ENCODE peak calls at places on chromosomes 6 and 20, in six cellular contexts. E is heart left ventricle, I is ovary, M is mucosa of descending colon, O is right atrium auricular region, W is thoracic aorta. A is an unnamed sample. For H3K4me1, the result is how much of the 10 kb centered on the place peaks cover.

GRCh38 chr6:46933751-46934150 is 12.0 kb upstream of the ADGRF5 start:
- DNase-seq in I (no peak), O (no peak), E (no peak), M (no peak), W (no peak), A (no peak)

GRCh38 chr6:141724731-141725130 is 408.0 kb upstream of the GJE1 start:
- DNase-seq in W (no peak), I (no peak), E (no peak), O (no peak), M (no peak), A (no peak)

GRCh38 chr20:11350126-11351005 is 567.3 kb upstream of the BTBD3 start:
- DNase-seq in E (no peak), O (no peak), W (no peak), I (no peak), M (no peak), A (no peak)

GRCh38 chr6:160347259-160348208 is 644 bp upstream of the SLC22A3 start:
- DNase-seq in W (no peak), M (peak), O (no peak), I (no peak), E (no peak), A (peak)

GRCh38 chr20:56271974-56272373 is 23.4 kb downstream of the MC3R start:
- DNase-seq in I (no peak), O (no peak), W (no peak), M (no peak), E (no peak), A (no peak)

GRCh38 chr6:43856005-43856765 is 86.2 kb downstream of the VEGFA start:
- DNase-seq in M (no peak), O (no peak), E (peak), W (no peak), I (no peak), A (peak)

GRCh38 chr6:134647861-134648260 is 302.0 kb downstream of the ALDH8A1 start:
- DNase-seq in W (no peak), O (no peak), E (no peak), I (no peak), M (no peak), A (no peak)

GRCh38 chr6:20661721-20662120 is 127.5 kb downstream of the CDKAL1 start:
- DNase-seq in O (no peak), E (no peak), I (no peak), W (no peak), M (no peak), A (no peak)

GRCh38 chr6:1486387-1486786 is 97.0 kb downstream of the FOXF2 start:
- DNase-seq in M (no peak), E (no peak), I (no peak), O (no peak), W (no peak), A (no peak)

GRCh38 chr6:114240800-114241199 is 102.0 kb downstream of the HS3ST5 start:
- DNase-seq in W (no peak), O (no peak), I (no peak), E (no peak), M (no peak), A (no peak)

GRCh38 chr20:57794600-57795346 is 85.0 kb upstream of the PMEPA1 start:
- DNase-seq in W (no peak), E (no peak), I (no peak), M (no peak), O (no peak), A (no peak)

GRCh38 chr6:16388488-16388887 is 150.1 kb downstream of the GMPR start:
- DNase-seq in O (no peak), W (no peak), I (no peak), E (no peak), M (no peak), A (no peak)

GRCh38 chr20:45365444-45365970 is 2.6 kb downstream of the SYS1 start:
- DNase-seq in M (no peak), O (peak), W (no peak), I (no peak), E (no peak), A (no peak)

GRCh38 chr20:34536798-34537394 is 20.7 kb downstream of the DYNLRB1 start:
- DNase-seq in E (peak), I (no peak), W (no peak), M (peak), O (no peak), A (peak)

GRCh38 chr6:113994934-113995342 is 24.0 kb upstream of the HDAC2 start:
- DNase-seq in W (no peak), O (no peak), I (no peak), E (no peak), M (no peak), A (no peak)

GRCh38 chr6:11491998-11492397 is 45.6 kb upstream of the TMEM170B start:
- DNase-seq in E (no peak), O (no peak), M (no peak), I (no peak), W (no peak), A (no peak)

GRCh38 chr20:34256629-34257124 is 15.5 kb downstream of the ASIP start:
- DNase-seq in W (no peak), E (no peak), O (no peak), M (no peak), I (no peak), A (no peak)

GRCh38 chr6:44481056-44481455 is 93.5 kb downstream of the CDC5L start:
- DNase-seq in I (no peak), W (no peak), M (no peak), O (no peak), E (no peak), A (no peak)

GRCh38 chr6:40256831-40257230 is 322.6 kb upstream of the MOCS1 start:
- DNase-seq in E (no peak), I (no peak), M (no peak), W (no peak), O (no peak), A (no peak)

GRCh38 chr6:138977646-138978167 is 10.3 kb downstream of the REPS1 start:
- DNase-seq in E (no peak), I (no peak), M (no peak), O (no peak), W (no peak), A (no peak)

GRCh38 chr6:1226208-1227099 is 85.4 kb upstream of the FOXQ1 start:
- DNase-seq in O (no peak), W (no peak), M (no peak), E (no peak), I (no peak), A (no peak)

GRCh38 chr6:128209771-128210170 is 308.9 kb upstream of the THEMIS start:
- DNase-seq in I (no peak), E (no peak), M (no peak), O (no peak), W (no peak), A (no peak)

GRCh38 chr20:4740774-4741431 is 19.2 kb downstream of the PRND start:
- DNase-seq in E (no peak), W (no peak), M (no peak), O (no peak), I (no peak), A (peak)

GRCh38 chr6:124770131-124770530 is 192.1 kb upstream of the RNF217 start:
- DNase-seq in E (no peak), O (no peak), I (no peak), W (no peak), M (no peak), A (no peak)

GRCh38 chr6:116371384-116372209 is 850 bp downstream of the DSE start:
- DNase-seq in M (peak), W (peak), E (peak), O (peak), I (peak), A (peak)

GRCh38 chr6:144219056-144219685 is 66.0 kb upstream of the UTRN start:
- DNase-seq in O (no peak), M (no peak), W (no peak), I (no peak), E (no peak), A (no peak)

GRCh38 chr6:135935951-135936601 is 84.6 kb downstream of the PDE7B start:
- DNase-seq in O (no peak), I (no peak), E (no peak), M (no peak), W (no peak), A (peak)

GRCh38 chr6:56547687-56548086 is 95.0 kb downstream of the DST start:
- DNase-seq in W (no peak), E (no peak), M (no peak), O (no peak), I (no peak), A (no peak)

GRCh38 chr20:58547527-58548475 is 32.6 kb upstream of the APCDD1L start:
- DNase-seq in M (no peak), W (no peak), E (no peak), O (peak), I (no peak), A (no peak)

GRCh38 chr6:53347250-53347920 is 1.4 kb downstream of the ELOVL5 start:
- DNase-seq in I (no peak), O (no peak), M (no peak), W (no peak), E (no peak), A (peak)

GRCh38 chr6:92271101-92271500 is 1148.3 kb downstream of the EPHA7 start:
- DNase-seq in E (no peak), W (no peak), O (no peak), I (no peak), M (no peak), A (no peak)

GRCh38 chr6:161736341-161736740 is 462.5 kb upstream of the AGPAT4 start:
- DNase-seq in O (no peak), I (no peak), W (no peak), E (no peak), M (no peak), A (no peak)

GRCh38 chr6:89321571-89321970 is 6.5 kb upstream of the GABRR2 start:
- DNase-seq in I (no peak), O (no peak), M (no peak), E (no peak), W (no peak), A (no peak)

GRCh38 chr6:164296411-164296810 is 881.9 kb downstream of the QKI start:
- DNase-seq in I (no peak), M (no peak), E (no peak), O (no peak), W (no peak), A (no peak)

GRCh38 chr6:90811596-90812226 is 224.8 kb upstream of the MAP3K7 start:
- DNase-seq in W (no peak), I (no peak), E (no peak), M (no peak), O (no peak), A (no peak)

DNA sequence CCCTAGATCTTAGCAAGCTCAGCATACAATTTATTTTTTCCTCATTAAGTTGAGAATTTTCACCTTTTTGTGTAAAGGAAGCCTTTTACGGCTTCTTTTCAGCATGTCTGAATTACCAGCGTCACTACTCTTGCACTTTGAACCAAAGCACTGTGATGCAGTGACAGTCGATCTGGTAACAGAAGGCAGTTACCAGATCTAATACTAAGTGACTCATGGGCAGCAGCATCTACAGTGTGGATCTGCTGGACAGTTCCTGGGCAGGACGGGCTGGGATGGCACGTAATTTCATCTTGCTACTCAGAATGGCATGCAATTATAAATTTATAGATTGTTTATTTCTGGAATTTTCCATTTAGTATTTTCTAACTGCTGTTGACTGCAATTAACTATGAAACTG is 12.0 kb downstream of the CFAP61 start:
- DNase-seq in E (no peak), W (no peak), M (no peak), I (no peak), O (no peak), A (no peak)
- H3K4me3 ChIP-seq in E (no peak), W (no peak), M (no peak), I (no peak), O (no peak), A (no peak)

DNA sequence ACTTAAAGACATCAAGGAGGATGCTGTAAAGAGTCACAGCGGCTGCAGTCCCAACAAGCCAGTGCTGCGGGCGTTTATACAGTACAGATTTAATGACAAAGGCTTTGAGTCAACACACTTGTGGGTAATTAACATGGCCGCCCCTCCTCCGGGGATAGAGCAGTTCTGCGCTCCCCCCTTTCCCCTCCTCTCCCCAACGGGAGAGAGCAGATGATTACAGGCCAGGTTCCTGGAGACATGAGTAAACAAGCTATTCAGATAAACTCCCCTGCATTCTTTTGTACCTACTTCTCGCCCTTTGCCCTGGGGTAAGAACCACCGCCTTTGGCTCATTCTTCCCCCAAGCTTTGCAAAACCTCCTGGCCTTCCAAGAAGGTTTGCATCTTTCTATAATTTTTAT is 23.6 kb upstream of the FABP7 start:
- DNase-seq in E (no peak), W (no peak), I (no peak), O (no peak), M (no peak), A (no peak)
- H3K4me1 ChIP-seq in E (under half), W (under half), I (under half), O (under half), M (under half), A (under half)

GRCh38 chr20:18057106-18057993 is at the start of gene OVOL2:
- DNase-seq in O (no peak), E (no peak), W (no peak), M (peak), I (no peak), A (peak)

GRCh38 chr20:18058661-18059467 is 1.1 kb upstream of the OVOL2 start:
- DNase-seq in O (no peak), W (no peak), I (no peak), E (no peak), M (peak), A (no peak)

GRCh38 chr20:18057994-18058349 is 256 bp upstream of the OVOL2 start:
- DNase-seq in M (no peak), W (no peak), O (no peak), E (no peak), I (no peak), A (no peak)

GRCh38 chr20:18055261-18055660 is 2.5 kb downstream of the OVOL2 start:
- DNase-seq in W (no peak), E (no peak), O (no peak), M (no peak), I (no peak), A (no peak)

DNA sequence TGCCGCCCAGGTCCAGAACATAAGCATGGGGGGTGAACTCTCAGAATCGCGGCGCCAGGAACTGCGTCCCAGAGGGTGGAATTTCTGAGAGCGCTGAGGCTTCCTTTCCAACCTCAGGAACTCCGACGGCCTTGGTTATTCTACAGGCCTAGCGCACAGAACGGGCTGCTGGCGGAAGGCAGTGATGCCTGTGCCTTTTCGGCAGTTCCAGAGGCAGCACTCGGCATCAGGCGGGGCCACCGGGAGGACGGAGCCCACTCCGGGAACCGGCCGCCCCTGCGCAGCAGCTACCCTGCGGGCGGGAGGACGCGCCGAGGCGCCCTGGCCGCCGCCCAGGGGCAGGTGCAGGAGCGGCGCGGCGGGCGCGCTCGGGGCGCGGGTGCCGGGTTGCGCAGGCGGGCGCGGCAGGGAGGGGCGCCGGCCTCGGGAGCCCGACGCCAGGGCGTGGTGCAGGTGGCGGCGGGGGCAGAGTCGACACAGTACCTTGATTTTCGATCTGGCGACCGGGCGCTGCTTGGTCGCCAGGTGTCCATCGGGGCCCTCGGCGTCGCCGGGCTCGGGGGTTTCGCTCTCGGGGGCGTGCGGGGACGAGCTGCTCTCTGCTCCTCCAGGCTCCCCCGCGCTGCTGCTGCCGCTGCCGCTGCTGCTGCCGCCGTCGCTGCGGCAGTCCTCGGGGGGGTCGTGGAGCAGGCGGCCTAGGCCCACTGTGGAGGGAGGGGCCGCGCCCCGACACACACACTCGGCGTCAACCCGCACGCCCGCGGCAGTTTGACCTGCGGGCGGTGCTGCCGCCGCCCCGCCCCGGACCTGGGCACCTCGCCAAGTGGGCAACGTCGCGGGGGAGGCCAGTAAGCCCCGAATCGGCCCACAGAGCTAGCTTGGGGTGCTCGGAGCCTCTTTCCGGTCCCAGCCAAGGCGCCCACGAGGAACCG is 1.3 kb downstream of the OVOL2 start:
- DNase-seq in W (no peak), I (no peak), E (no peak), O (no peak), M (peak), A (no peak)
- H3K4me3 ChIP-seq in W (peak), I (peak), E (peak), O (peak), M (peak), A (peak)

GRCh38 chr6:149324428-149324827 is 6.9 kb downstream of the TAB2 start:
- DNase-seq in E (no peak), W (no peak), I (no peak), M (no peak), O (no peak), A (no peak)
- H3K4me1 ChIP-seq in E (half or more), W (half or more), I (under half), M (under half), O (under half), A (under half)

DNA sequence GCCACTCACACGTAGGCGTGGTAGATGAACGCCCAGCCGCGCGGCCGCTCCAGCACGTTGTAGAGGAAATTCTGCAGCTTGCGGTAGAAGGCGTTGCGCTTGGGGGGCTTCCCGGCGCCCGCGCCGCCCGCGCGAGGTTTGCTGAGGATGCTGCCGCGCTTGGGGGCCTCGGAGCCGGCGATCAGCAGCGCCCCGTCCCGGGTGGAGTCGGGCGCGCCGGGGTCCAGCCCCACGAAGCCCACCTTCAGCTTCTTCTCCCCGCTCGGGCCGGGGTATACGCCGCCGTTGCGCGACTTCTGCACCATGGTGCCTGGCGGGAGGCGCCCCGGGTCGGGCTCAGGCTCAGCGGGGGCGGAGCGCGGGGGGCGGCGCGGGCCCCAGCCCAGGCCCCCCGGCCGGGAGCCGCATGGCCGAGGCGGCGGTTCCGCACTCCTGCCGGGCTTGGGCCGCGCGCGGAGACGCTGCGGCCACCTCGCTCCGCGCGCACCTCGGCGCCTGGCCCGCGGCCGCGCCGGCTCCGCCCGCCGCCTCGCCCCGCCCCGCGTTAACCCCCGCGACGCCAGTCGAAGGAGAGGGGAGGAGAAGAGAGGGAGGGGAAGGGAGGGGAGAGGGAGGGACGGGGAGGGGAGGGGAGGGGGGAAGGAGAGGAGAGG is at the start of gene KCNQ2:
- DNase-seq in E (no peak), M (no peak), W (no peak), O (no peak), I (no peak), A (no peak)
- H3K4me3 ChIP-seq in E (no peak), M (no peak), W (peak), O (no peak), I (no peak), A (peak)

GRCh38 chr6:108610270-108610839 is 49.6 kb downstream of the FOXO3 start:
- DNase-seq in O (no peak), W (no peak), E (no peak), I (no peak), M (no peak), A (no peak)
- H3K4me1 ChIP-seq in O (under half), W (half or more), E (half or more), I (under half), M (under half), A (under half)